ENCODE peak calls at places on chromosomes 3 and 15, in seven cellular contexts. I is K562, U is SK-N-SH, A is GM12891, P is HepG2, L is H1, S is GM12878. V is an unnamed sample.

GRCh38 chr3:34534013-34534412 is 735.6 kb downstream of the PDCD6IP start:
- DNase-seq in U (no peak), L (no peak), S (no peak), I (no peak), A (no peak), P (no peak), V (no peak)

GRCh38 chr3:65706786-65707568 is 331.7 kb downstream of the MAGI1 start:
- DNase-seq in A (no peak), L (no peak), P (no peak), S (no peak), I (no peak), U (no peak), V (no peak)

GRCh38 chr3:174488527-174488926 is 370.6 kb upstream of the NAALADL2 start:
- DNase-seq in A (no peak), S (no peak), U (no peak), P (no peak), I (no peak), L (no peak), V (no peak)

GRCh38 chr3:59535791-59536221 is 486.0 kb upstream of the CFAP20DC start:
- DNase-seq in S (no peak), L (no peak), I (no peak), A (no peak), U (peak), P (no peak), V (no peak)

GRCh38 chr3:196135693-196136639 is 54.1 kb upstream of the TFRC start:
- DNase-seq in A (no peak), P (no peak), L (no peak), S (no peak), U (no peak), I (no peak), V (no peak)

GRCh38 chr3:175340338-175341015 is 481.3 kb downstream of the NAALADL2 start:
- DNase-seq in I (no peak), L (no peak), S (no peak), A (no peak), U (no peak), P (no peak), V (no peak)

GRCh38 chr15:52370010-52370409 is 74.4 kb upstream of the MYO5C start:
- DNase-seq in A (no peak), I (no peak), S (no peak), P (no peak), L (no peak), U (no peak), V (no peak)

GRCh38 chr15:38299216-38299615 is 46.6 kb downstream of the SPRED1 start:
- DNase-seq in L (no peak), I (no peak), A (no peak), U (no peak), P (no peak), S (no peak), V (no peak)

GRCh38 chr15:93485922-93486327 is 396.9 kb upstream of the RGMA start:
- DNase-seq in L (no peak), A (no peak), I (no peak), U (no peak), P (no peak), S (no peak), V (no peak)

GRCh38 chr3:16132926-16133325 is 41.6 kb upstream of the GALNT15 start:
- DNase-seq in S (no peak), I (no peak), U (no peak), A (no peak), L (no peak), P (no peak), V (no peak)

GRCh38 chr3:15164356-15164755 is 41.7 kb upstream of the CAPN7 start:
- DNase-seq in A (no peak), S (no peak), I (no peak), U (no peak), L (no peak), P (no peak), V (no peak)

GRCh38 chr15:38996111-38996541 is 431.5 kb upstream of the RASGRP1 start:
- DNase-seq in I (no peak), A (no peak), U (no peak), L (no peak), S (no peak), P (no peak), V (no peak)

GRCh38 chr3:110343376-110343775 is 728.2 kb upstream of the NECTIN3 start:
- DNase-seq in P (no peak), I (no peak), L (no peak), S (no peak), A (no peak), U (no peak), V (no peak)

GRCh38 chr3:114442251-114442650 is 148.4 kb downstream of the TIGIT start:
- DNase-seq in P (no peak), S (no peak), A (no peak), L (no peak), I (no peak), U (no peak), V (no peak)

GRCh38 chr3:158057666-158058065 is 48.6 kb downstream of the SHOX2 start:
- DNase-seq in S (no peak), A (no peak), I (no peak), P (no peak), L (no peak), U (no peak), V (no peak)

GRCh38 chr3:97880267-97880666 is 58.5 kb downstream of the CRYBG3 start:
- DNase-seq in A (no peak), L (no peak), I (no peak), S (no peak), P (peak), U (no peak), V (no peak)

GRCh38 chr3:76570436-76571057 is 469.4 kb upstream of the ROBO2 start:
- DNase-seq in S (no peak), U (peak), A (no peak), L (no peak), I (peak), P (no peak), V (no peak)

GRCh38 chr3:87047857-87048256 is 56.9 kb upstream of the VGLL3 start:
- DNase-seq in L (no peak), U (no peak), I (no peak), P (no peak), A (no peak), S (no peak), V (no peak)

GRCh38 chr3:65833761-65834505 is 204.8 kb downstream of the MAGI1 start:
- DNase-seq in L (no peak), U (no peak), P (no peak), A (no peak), I (no peak), S (no peak), V (no peak)

GRCh38 chr3:112119686-112120484 is 13.2 kb downstream of the GCSAM start:
- DNase-seq in I (no peak), A (no peak), S (no peak), P (no peak), L (no peak), U (no peak), V (no peak)

GRCh38 chr3:51712511-51712931 is 5.7 kb downstream of the GRM2 start:
- DNase-seq in L (peak), I (no peak), A (peak), P (no peak), U (peak), S (no peak), V (peak)

GRCh38 chr3:105891101-105891500 is 22.3 kb upstream of the CBLB start:
- DNase-seq in I (no peak), A (no peak), L (no peak), U (no peak), P (no peak), S (no peak), V (no peak)

GRCh38 chr3:74643636-74644035 is 29.2 kb upstream of the CNTN3 start:
- DNase-seq in S (no peak), A (no peak), L (no peak), U (peak), P (no peak), I (no peak), V (no peak)

GRCh38 chr3:73485877-73486311 is 138.8 kb downstream of the PDZRN3 start:
- DNase-seq in L (no peak), I (no peak), P (no peak), S (no peak), U (peak), A (no peak), V (no peak)

GRCh38 chr3:73480187-73480672 is 144.5 kb downstream of the PDZRN3 start:
- DNase-seq in S (no peak), U (no peak), P (no peak), L (no peak), A (no peak), I (no peak), V (no peak)

GRCh38 chr3:73481888-73482287 is 142.9 kb downstream of the PDZRN3 start:
- DNase-seq in U (no peak), P (no peak), I (no peak), L (no peak), S (no peak), A (no peak), V (no peak)

GRCh38 chr3:73479325-73479724 is 145.4 kb downstream of the PDZRN3 start:
- DNase-seq in U (no peak), S (no peak), I (no peak), A (no peak), L (no peak), P (no peak), V (no peak)

GRCh38 chr3:73484656-73485248 is 140.0 kb downstream of the PDZRN3 start:
- DNase-seq in U (no peak), L (no peak), S (peak), A (no peak), P (no peak), I (no peak), V (peak)
- TF ChIP-seq TAF1 in U (no peak), L (no peak), S (no peak), A (no peak), P (no peak), I (no peak), V (no peak)

GRCh38 chr15:74791667-74792066 is 9.8 kb downstream of the CSK start:
- DNase-seq in L (no peak), I (no peak), S (no peak), U (no peak), P (no peak), A (no peak), V (no peak)

GRCh38 chr15:74791007-74791406 is 9.1 kb downstream of the CSK start:
- DNase-seq in U (no peak), I (no peak), P (no peak), L (no peak), S (no peak), A (no peak), V (no peak)

GRCh38 chr15:74789741-74790079 is 7.8 kb downstream of the CSK start:
- DNase-seq in I (no peak), L (no peak), P (no peak), U (no peak), S (no peak), A (no peak), V (no peak)

GRCh38 chr15:74789171-74789627 is 7.3 kb downstream of the CSK start:
- DNase-seq in U (no peak), I (no peak), P (no peak), A (no peak), S (no peak), L (no peak), V (no peak)

DNA sequence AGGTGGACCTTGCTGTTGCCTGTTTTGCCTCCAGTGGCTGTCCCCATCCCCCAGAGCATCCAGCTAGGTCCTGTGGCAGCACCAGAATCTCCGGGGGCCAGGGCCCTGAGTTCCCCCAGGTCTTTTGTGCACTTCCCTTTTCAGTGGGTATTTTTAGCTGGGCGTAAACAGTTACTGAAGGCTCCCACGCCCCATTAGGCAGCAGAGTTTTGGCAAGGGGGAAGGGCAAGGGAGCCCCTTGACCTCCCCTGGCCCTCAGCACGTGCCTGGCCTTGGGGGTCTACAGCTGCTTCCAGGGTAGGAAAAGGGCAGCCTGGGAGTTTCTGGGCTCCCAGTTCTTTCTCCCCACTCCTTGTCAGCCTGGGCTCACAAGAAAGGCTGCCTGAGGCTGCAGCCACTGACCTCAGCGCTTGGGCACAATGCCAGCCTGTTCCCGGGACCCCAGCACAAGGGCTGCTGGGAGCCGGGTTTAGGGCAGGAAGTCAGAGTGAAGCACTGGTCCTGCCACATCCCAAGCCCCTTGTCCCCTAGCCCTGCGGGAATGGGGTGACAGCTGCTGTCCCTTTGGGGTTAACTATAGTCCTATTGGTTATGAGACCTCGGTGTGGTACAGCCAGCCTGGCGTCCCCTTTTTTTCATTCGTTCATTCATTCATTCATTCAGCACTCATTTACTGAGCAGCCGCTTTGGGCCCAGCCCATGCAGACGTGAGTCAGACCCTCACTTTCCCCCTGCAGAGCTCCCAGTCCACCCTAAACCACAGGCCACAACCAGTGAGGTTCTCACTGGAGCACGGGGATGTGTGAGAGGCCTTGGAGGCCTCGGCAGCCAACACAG is 8.4 kb downstream of the CSK start:
- DNase-seq in P (no peak), S (no peak), L (no peak), A (no peak), I (no peak), U (peak), V (no peak)
- TF ChIP-seq TAF1 in P (no peak), S (peak), L (no peak), A (no peak), I (no peak), U (no peak), V (peak)

GRCh38 chr15:70280781-70281180 is 183.1 kb upstream of the TLE3 start:
- DNase-seq in P (no peak), S (no peak), A (no peak), U (no peak), I (no peak), L (no peak), V (no peak)

GRCh38 chr15:70279096-70279495 is 181.4 kb upstream of the TLE3 start:
- DNase-seq in I (no peak), S (no peak), L (no peak), U (no peak), P (no peak), A (no peak), V (no peak)

GRCh38 chr15:70281261-70281810 is 183.6 kb upstream of the TLE3 start:
- DNase-seq in S (no peak), L (no peak), I (no peak), A (no peak), P (no peak), U (no peak), V (no peak)

GRCh38 chr15:70283511-70283910 is 185.8 kb upstream of the TLE3 start:
- DNase-seq in P (no peak), U (no peak), A (no peak), L (no peak), S (no peak), I (no peak), V (no peak)

GRCh38 chr15:70281811-70282307 is 184.1 kb upstream of the TLE3 start:
- DNase-seq in A (no peak), I (no peak), L (no peak), S (no peak), U (no peak), P (no peak), V (no peak)
- TF ChIP-seq TAF1 in A (no peak), I (no peak), L (no peak), S (no peak), U (no peak), P (no peak), V (no peak)

DNA sequence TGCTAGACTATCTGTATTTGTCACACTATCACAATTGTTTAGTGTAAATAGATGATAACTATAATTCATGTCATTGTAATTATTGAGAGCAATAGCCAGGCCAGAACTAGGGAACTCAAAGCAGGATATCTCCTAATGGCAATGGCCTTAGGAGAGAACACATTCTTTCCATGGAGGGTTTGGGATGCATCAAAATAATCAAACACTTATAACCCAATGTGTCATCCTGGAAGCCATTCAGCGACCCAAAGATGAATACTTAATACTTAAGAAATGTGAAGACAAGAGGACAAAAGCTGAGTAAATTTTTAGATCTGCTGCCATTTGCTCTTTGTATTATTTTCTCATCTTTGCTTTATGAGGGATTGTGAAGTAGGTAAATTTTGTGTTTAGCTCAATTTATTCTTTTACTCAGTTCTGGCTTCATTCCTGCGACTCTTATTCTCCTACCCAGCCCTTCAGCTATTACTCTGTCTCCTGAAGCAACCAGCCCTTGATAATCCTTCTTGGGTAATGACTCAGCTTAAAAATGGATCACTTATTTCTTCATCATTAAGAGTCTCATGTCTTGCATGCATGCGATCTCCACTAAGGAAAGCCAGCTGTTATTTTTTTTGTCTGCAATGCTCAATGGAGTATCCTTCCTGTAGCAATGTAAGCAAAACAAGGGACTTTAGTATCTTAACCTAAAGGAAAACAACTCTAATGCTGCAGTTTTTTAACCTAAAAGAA is 2.0 kb downstream of the OR4F15 start:
- DNase-seq in A (no peak), S (no peak), U (no peak), L (no peak), I (no peak), P (no peak), V (no peak)
- TF ChIP-seq TAF1 in A (no peak), S (no peak), U (no peak), L (no peak), I (no peak), P (no peak), V (no peak)

V was measured in GM12892.